ENCODE peak calls at places on chromosomes 1 and 21, in four cellular contexts. One of them, this sample, is unnamed.
A peak's percentile ranks its signal among the peaks of the same experiment; 100 is the strongest.

GRCh38 chr1:109517337-109517736 is 7.8 kb upstream of the AMIGO1 start:
- DNase-seq in NCI-H345: no peak
- DNase-seq in stimulated activated CD4-positive, alpha-beta T cell treated with anti-CD3 and anti-CD28 coated beads, Interleukin-15, amount 100 ng/mL, for 24 hours: no peak
- DNase-seq in AG09309: no peak
- DNase-seq in this sample: no peak

GRCh38 chr1:93394514-93394913 is 48.8 kb downstream of the DR1 start:
- DNase-seq in stimulated activated CD4-positive, alpha-beta T cell treated with anti-CD3 and anti-CD28 coated beads, Interleukin-15, amount 100 ng/mL, for 24 hours: no peak
- DNase-seq in AG09309: no peak
- DNase-seq in NCI-H345: no peak
- DNase-seq in this sample: no peak

GRCh38 chr1:231690072-231690471 is 63.5 kb downstream of the DISC1 start:
- DNase-seq in NCI-H345: peak; percentile 72
- DNase-seq in AG09309: no peak
- DNase-seq in stimulated activated CD4-positive, alpha-beta T cell treated with anti-CD3 and anti-CD28 coated beads, Interleukin-15, amount 100 ng/mL, for 24 hours: no peak
- DNase-seq in this sample: no peak

GRCh38 chr1:226236826-226237225 is 13.4 kb downstream of the MIXL1 start:
- DNase-seq in NCI-H345: no peak
- DNase-seq in stimulated activated CD4-positive, alpha-beta T cell treated with anti-CD3 and anti-CD28 coated beads, Interleukin-15, amount 100 ng/mL, for 24 hours: no peak
- DNase-seq in AG09309: no peak
- DNase-seq in this sample: no peak

GRCh38 chr1:165686121-165686970 is 12.0 kb downstream of the ALDH9A1 start:
- DNase-seq in NCI-H345: no peak
- DNase-seq in AG09309: no peak
- DNase-seq in stimulated activated CD4-positive, alpha-beta T cell treated with anti-CD3 and anti-CD28 coated beads, Interleukin-15, amount 100 ng/mL, for 24 hours: no peak
- DNase-seq in this sample: no peak

GRCh38 chr1:201593200-201593828 is 54.4 kb downstream of the NAV1 start:
- DNase-seq in AG09309: peak; percentile 99
- DNase-seq in stimulated activated CD4-positive, alpha-beta T cell treated with anti-CD3 and anti-CD28 coated beads, Interleukin-15, amount 100 ng/mL, for 24 hours: no peak
- DNase-seq in NCI-H345: no peak
- DNase-seq in this sample: no peak

GRCh38 chr1:27868556-27868931 is 3.8 kb upstream of the THEMIS2 start:
- DNase-seq in AG09309: no peak
- DNase-seq in stimulated activated CD4-positive, alpha-beta T cell treated with anti-CD3 and anti-CD28 coated beads, Interleukin-15, amount 100 ng/mL, for 24 hours: no peak
- DNase-seq in NCI-H345: no peak
- DNase-seq in this sample: no peak

GRCh38 chr1:15442119-15442518 is 3.9 kb downstream of the CTRC start:
- DNase-seq in stimulated activated CD4-positive, alpha-beta T cell treated with anti-CD3 and anti-CD28 coated beads, Interleukin-15, amount 100 ng/mL, for 24 hours: no peak
- DNase-seq in NCI-H345: no peak
- DNase-seq in AG09309: no peak
- DNase-seq in this sample: no peak

GRCh38 chr1:169594391-169594790 is 8.1 kb upstream of the F5 start:
- DNase-seq in AG09309: no peak
- DNase-seq in stimulated activated CD4-positive, alpha-beta T cell treated with anti-CD3 and anti-CD28 coated beads, Interleukin-15, amount 100 ng/mL, for 24 hours: peak; percentile 56
- DNase-seq in NCI-H345: no peak
- DNase-seq in this sample: no peak

GRCh38 chr21:42155045-42155855 is 63.7 kb upstream of the ABCG1 start:
- DNase-seq in AG09309: no peak
- DNase-seq in NCI-H345: no peak
- DNase-seq in stimulated activated CD4-positive, alpha-beta T cell treated with anti-CD3 and anti-CD28 coated beads, Interleukin-15, amount 100 ng/mL, for 24 hours: no peak
- DNase-seq in this sample: no peak

GRCh38 chr1:111944121-111944785 is 45.2 kb downstream of the KCND3 start:
- DNase-seq in stimulated activated CD4-positive, alpha-beta T cell treated with anti-CD3 and anti-CD28 coated beads, Interleukin-15, amount 100 ng/mL, for 24 hours: no peak
- DNase-seq in NCI-H345: peak; percentile 4
- DNase-seq in AG09309: no peak
- DNase-seq in this sample: no peak

GRCh38 chr1:7313081-7313546 is 458.0 kb upstream of the VAMP3 start:
- DNase-seq in stimulated activated CD4-positive, alpha-beta T cell treated with anti-CD3 and anti-CD28 coated beads, Interleukin-15, amount 100 ng/mL, for 24 hours: no peak
- DNase-seq in NCI-H345: peak; percentile 74
- DNase-seq in AG09309: no peak
- DNase-seq in this sample: no peak

GRCh38 chr1:94039871-94040569 is 80.9 kb downstream of the ABCA4 start:
- DNase-seq in stimulated activated CD4-positive, alpha-beta T cell treated with anti-CD3 and anti-CD28 coated beads, Interleukin-15, amount 100 ng/mL, for 24 hours: no peak
- DNase-seq in NCI-H345: no peak
- DNase-seq in AG09309: no peak
- DNase-seq in this sample: no peak

GRCh38 chr1:226429051-226429461 is 21.2 kb upstream of the PARP1 start:
- DNase-seq in stimulated activated CD4-positive, alpha-beta T cell treated with anti-CD3 and anti-CD28 coated beads, Interleukin-15, amount 100 ng/mL, for 24 hours: no peak
- DNase-seq in AG09309: no peak
- DNase-seq in NCI-H345: peak; percentile 84
- DNase-seq in this sample: no peak

GRCh38 chr1:69702085-69702484 is 134.4 kb downstream of the LRRC7 start:
- DNase-seq in stimulated activated CD4-positive, alpha-beta T cell treated with anti-CD3 and anti-CD28 coated beads, Interleukin-15, amount 100 ng/mL, for 24 hours: no peak
- DNase-seq in AG09309: no peak
- DNase-seq in NCI-H345: no peak
- DNase-seq in this sample: no peak

GRCh38 chr1:60972841-60973364 is 109.5 kb upstream of the NFIA start:
- DNase-seq in stimulated activated CD4-positive, alpha-beta T cell treated with anti-CD3 and anti-CD28 coated beads, Interleukin-15, amount 100 ng/mL, for 24 hours: no peak
- DNase-seq in AG09309: peak; percentile 49
- DNase-seq in NCI-H345: no peak
- DNase-seq in this sample: no peak

GRCh38 chr1:9294910-9295636 is 2.4 kb downstream of the SPSB1 start:
- DNase-seq in stimulated activated CD4-positive, alpha-beta T cell treated with anti-CD3 and anti-CD28 coated beads, Interleukin-15, amount 100 ng/mL, for 24 hours: peak; percentile 43
- DNase-seq in AG09309: no peak
- DNase-seq in NCI-H345: no peak
- DNase-seq in this sample: no peak

GRCh38 chr1:52139817-52140540 is 1.9 kb upstream of the ZFYVE9 start:
- DNase-seq in stimulated activated CD4-positive, alpha-beta T cell treated with anti-CD3 and anti-CD28 coated beads, Interleukin-15, amount 100 ng/mL, for 24 hours: peak; percentile 32
- DNase-seq in NCI-H345: no peak
- DNase-seq in AG09309: peak; percentile 81
- DNase-seq in this sample: peak; percentile 6

GRCh38 chr1:239386453-239387303 is at the start of gene CHRM3:
- DNase-seq in stimulated activated CD4-positive, alpha-beta T cell treated with anti-CD3 and anti-CD28 coated beads, Interleukin-15, amount 100 ng/mL, for 24 hours: peak; percentile 61
- DNase-seq in NCI-H345: no peak
- DNase-seq in AG09309: peak; percentile 46
- DNase-seq in this sample: no peak

GRCh38 chr1:41340655-41341364 is 20.4 kb upstream of the FOXO6 start:
- DNase-seq in stimulated activated CD4-positive, alpha-beta T cell treated with anti-CD3 and anti-CD28 coated beads, Interleukin-15, amount 100 ng/mL, for 24 hours: no peak
- DNase-seq in NCI-H345: no peak
- DNase-seq in AG09309: no peak
- DNase-seq in this sample: no peak

GRCh38 chr1:70143052-70143659 is 62.2 kb downstream of the LRRC40 start:
- DNase-seq in NCI-H345: no peak
- DNase-seq in AG09309: peak; percentile 28
- DNase-seq in stimulated activated CD4-positive, alpha-beta T cell treated with anti-CD3 and anti-CD28 coated beads, Interleukin-15, amount 100 ng/mL, for 24 hours: no peak
- DNase-seq in this sample: no peak

GRCh38 chr1:119987112-119987511 is 82.3 kb downstream of the NOTCH2 start:
- DNase-seq in NCI-H345: no peak
- DNase-seq in stimulated activated CD4-positive, alpha-beta T cell treated with anti-CD3 and anti-CD28 coated beads, Interleukin-15, amount 100 ng/mL, for 24 hours: no peak
- DNase-seq in AG09309: peak; percentile 81
- DNase-seq in this sample: no peak

GRCh38 chr21:41166947-41167346 is 1.0 kb upstream of the BACE2 start:
- DNase-seq in AG09309: no peak
- DNase-seq in NCI-H345: no peak
- DNase-seq in stimulated activated CD4-positive, alpha-beta T cell treated with anti-CD3 and anti-CD28 coated beads, Interleukin-15, amount 100 ng/mL, for 24 hours: no peak
- DNase-seq in this sample: no peak

GRCh38 chr1:54380285-54380882 is 25.8 kb downstream of the SSBP3 start:
- DNase-seq in stimulated activated CD4-positive, alpha-beta T cell treated with anti-CD3 and anti-CD28 coated beads, Interleukin-15, amount 100 ng/mL, for 24 hours: peak; percentile 27
- DNase-seq in NCI-H345: no peak
- DNase-seq in AG09309: no peak
- DNase-seq in this sample: peak; percentile 16

GRCh38 chr1:108010581-108010980 is 45.6 kb upstream of the VAV3 start:
- DNase-seq in AG09309: no peak
- DNase-seq in stimulated activated CD4-positive, alpha-beta T cell treated with anti-CD3 and anti-CD28 coated beads, Interleukin-15, amount 100 ng/mL, for 24 hours: no peak
- DNase-seq in NCI-H345: no peak
- DNase-seq in this sample: no peak

GRCh38 chr1:195275688-195276087 is 1332.6 kb downstream of the KCNT2 start:
- DNase-seq in stimulated activated CD4-positive, alpha-beta T cell treated with anti-CD3 and anti-CD28 coated beads, Interleukin-15, amount 100 ng/mL, for 24 hours: no peak
- DNase-seq in NCI-H345: no peak
- DNase-seq in AG09309: no peak
- DNase-seq in this sample: no peak